ENCODE peak calls at places on chromosomes 11 and 22, in four cellular contexts. J is lower leg skin, R is spleen, H is tibial nerve. C is an unnamed sample.
A peak's percentile ranks its signal among the peaks of the same experiment; 100 is the strongest.

GRCh38 chr11:112780351-112781043 is 180.7 kb upstream of the NCAM1 start:
- DNase-seq in H (no peak), R (no peak), J (peak; percentile 66), C (no peak)

GRCh38 chr11:111541209-111542061 is 915 bp downstream of the LAYN start:
- DNase-seq in J (peak; percentile 87), R (peak; percentile 75), H (no peak), C (no peak)

GRCh38 chr11:13970986-13971385 is 8.5 kb downstream of the SPON1 start:
- DNase-seq in R (no peak), H (no peak), J (no peak), C (no peak)

GRCh38 chr22:40607506-40607905 is 29.0 kb downstream of the MRTFA start:
- DNase-seq in J (no peak), R (no peak), H (no peak), C (no peak)

GRCh38 chr11:72441647-72442267 is 7.4 kb upstream of the CLPB start:
- DNase-seq in R (no peak), J (no peak), H (no peak), C (peak; percentile 39)

GRCh38 chr11:70578831-70579230 is 180.5 kb downstream of the CTTN start:
- DNase-seq in J (no peak), R (no peak), H (no peak), C (no peak)

GRCh38 chr11:112886707-112887370 is 74.4 kb upstream of the NCAM1 start:
- DNase-seq in J (no peak), R (no peak), H (no peak), C (no peak)

GRCh38 chr11:65423516-65424199 is 1.1 kb downstream of the NEAT1 start:
- DNase-seq in R (peak; percentile 84), H (peak; percentile 13), J (peak; percentile 85), C (peak; percentile 88)

GRCh38 chr11:62791501-62792192 is at the start of gene TMEM223:
- DNase-seq in H (peak; percentile 79), R (peak; percentile 98), J (peak; percentile 97), C (peak; percentile 91)
- TF ChIP-seq POLR2A in H (peak; percentile 72), R (no peak), J (no peak), C (peak; percentile 87)

GRCh38 chr22:42288791-42289190 is 18.3 kb upstream of the TCF20 start:
- DNase-seq in J (no peak), H (no peak), R (no peak), C (no peak)

GRCh38 chr22:42289671-42290269 is 19.3 kb upstream of the TCF20 start:
- DNase-seq in H (no peak), J (no peak), R (peak; percentile 59), C (no peak)

GRCh38 chr22:42292726-42293520 is 22.5 kb upstream of the TCF20 start:
- DNase-seq in J (no peak), H (no peak), R (no peak), C (no peak)

GRCh38 chr22:42294034-42294985 is 23.9 kb upstream of the TCF20 start:
- DNase-seq in H (no peak), R (no peak), J (no peak), C (peak; percentile 24)

GRCh38 chr22:42291287-42291686 is 20.8 kb upstream of the TCF20 start:
- DNase-seq in R (no peak), J (no peak), H (no peak), C (no peak)
- TF ChIP-seq POLR2A in R (no peak), J (no peak), H (no peak), C (no peak)

DNA sequence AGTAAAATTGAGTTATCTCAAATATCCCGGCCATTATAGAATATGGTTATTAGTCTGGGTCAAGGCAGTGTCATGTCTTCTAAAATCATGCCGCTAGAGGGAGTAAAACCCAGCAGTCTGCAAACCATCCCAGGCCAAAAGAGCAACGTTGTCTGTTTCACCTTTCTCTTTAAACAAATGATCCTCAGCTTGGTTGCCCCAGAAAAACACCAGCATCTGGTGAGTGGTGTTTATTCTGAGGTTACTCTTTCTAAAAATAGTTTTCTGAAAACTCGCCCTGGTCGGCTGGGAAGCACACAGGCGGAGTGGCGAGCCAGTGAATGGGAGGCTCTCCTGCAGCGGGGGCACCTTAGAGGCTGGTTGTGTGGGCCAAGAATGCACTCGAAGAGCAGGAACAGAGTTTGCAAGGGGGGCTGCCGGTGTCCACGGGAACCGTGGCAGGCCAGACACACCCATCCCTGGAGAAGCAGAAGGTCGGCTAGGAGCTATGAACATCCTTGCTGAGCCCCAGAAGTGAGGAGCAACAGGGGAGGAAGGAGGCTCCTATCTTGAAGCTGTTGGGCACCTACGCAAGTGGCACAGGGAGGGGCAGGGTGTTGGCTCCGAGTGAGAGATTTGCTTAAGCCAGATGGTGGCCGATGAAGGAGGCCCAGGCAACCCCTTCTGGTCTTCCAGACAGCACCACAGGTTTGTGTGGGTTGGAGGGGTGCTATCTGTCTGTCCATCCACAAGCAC is 297.1 kb downstream of the ETS1 start:
- DNase-seq in H (peak; percentile 32), R (peak; percentile 87), J (peak; percentile 87), C (peak; percentile 66)
- TF ChIP-seq POLR2A in H (no peak), R (no peak), J (no peak), C (no peak)

GRCh38 chr11:3052567-3052966 is 4.7 kb downstream of the CARS1 start:
- DNase-seq in J (no peak), R (no peak), H (no peak), C (no peak)

GRCh38 chr11:3050386-3051325 is 6.6 kb downstream of the CARS1 start:
- DNase-seq in R (peak; percentile 72), H (no peak), J (no peak), C (no peak)

GRCh38 chr11:3052109-3052479 is 5.1 kb downstream of the CARS1 start:
- DNase-seq in R (no peak), H (no peak), J (no peak), C (no peak)

GRCh38 chr11:3049430-3050243 is 7.6 kb downstream of the CARS1 start:
- DNase-seq in H (peak; percentile 61), J (peak; percentile 96), R (peak; percentile 92), C (no peak)

DNA sequence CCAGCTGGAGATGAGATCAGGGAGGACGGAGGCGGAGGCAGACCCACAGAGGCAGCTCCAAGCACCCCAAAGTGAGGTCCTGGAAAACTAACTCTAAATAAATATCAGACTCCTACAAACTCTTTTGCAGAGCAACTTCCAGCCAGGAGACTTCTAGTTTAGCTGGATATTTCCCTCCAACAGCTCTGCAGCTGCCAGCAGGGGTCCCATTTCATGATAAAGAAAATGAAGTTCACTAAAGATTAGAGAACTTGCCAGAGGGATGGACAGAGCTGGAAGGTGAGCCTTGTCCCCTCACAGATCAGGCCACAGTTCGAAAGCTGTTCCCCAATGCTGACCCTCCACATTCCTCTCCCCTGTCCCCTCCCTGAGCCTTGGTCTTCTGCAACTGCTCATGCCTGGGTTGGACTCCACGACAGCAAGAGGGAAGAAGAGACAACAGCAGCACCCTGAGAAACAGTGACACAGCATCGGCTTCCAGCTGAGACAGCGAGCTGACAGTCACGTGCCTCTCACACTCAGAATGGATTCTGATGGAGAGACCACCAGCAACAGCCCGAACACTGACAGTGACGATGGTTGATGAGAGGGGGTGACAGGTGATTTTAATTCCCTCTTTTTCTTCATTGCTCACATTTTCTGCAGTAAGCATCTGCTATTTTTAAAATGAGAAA is 5.7 kb downstream of the CARS1 start:
- DNase-seq in H (no peak), J (no peak), R (peak; percentile 29), C (no peak)
- TF ChIP-seq POLR2A in H (no peak), J (no peak), R (no peak), C (no peak)

DNA sequence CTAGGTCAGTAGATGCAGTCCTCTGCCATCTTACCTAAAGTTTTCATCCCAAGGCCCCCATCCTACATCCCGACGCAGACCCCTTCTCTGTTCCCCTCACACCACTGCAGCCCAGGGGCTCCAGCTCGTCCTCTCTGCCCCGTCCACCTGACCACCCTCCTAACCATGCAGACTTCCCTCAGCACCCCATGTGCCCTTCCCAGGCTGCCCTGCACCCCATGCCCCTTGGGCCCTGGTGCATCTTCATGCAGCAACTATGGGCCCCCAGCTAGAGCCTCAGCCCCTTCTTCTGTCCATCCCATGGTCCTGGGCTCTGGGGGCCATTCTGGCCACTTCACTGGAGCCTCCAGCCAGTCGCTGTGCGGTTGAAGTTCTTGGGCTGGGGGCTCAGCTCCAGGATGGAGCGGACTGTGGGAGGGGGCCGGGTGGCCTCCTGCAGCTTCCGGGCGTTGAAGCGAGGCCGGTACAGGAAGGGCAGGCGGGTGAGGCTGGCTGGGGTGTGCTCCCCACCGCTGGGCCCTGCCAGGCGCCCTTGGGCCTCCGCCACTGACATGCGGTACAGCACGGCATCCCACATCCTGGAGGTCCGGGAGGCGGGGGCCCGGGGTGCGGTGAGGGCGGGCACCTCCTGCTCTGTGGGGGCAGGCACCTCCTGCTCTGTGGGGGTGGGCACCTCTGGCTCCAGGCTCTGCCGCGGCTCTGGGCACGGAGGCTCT is 2.7 kb downstream of the PRR33 start:
- DNase-seq in J (peak; percentile 88), H (peak; percentile 12), R (peak; percentile 93), C (no peak)
- TF ChIP-seq POLR2A in J (no peak), H (no peak), R (no peak), C (no peak)

GRCh38 chr11:46237248-46238077 is 40.0 kb upstream of the CREB3L1 start:
- DNase-seq in H (peak; percentile 19), R (peak; percentile 91), J (peak; percentile 94), C (peak; percentile 91)
- TF ChIP-seq POLR2A in H (no peak), R (no peak), J (no peak), C (peak; percentile 64)

GRCh38 chr11:94129505-94130335 is 1.1 kb downstream of the PANX1 start:
- DNase-seq in H (no peak), J (no peak), R (no peak), C (peak; percentile 44)

GRCh38 chr11:94132152-94132558 is 3.5 kb downstream of the PANX1 start:
- DNase-seq in H (no peak), J (no peak), R (no peak), C (peak; percentile 33)

GRCh38 chr11:94131363-94132115 is 2.9 kb downstream of the PANX1 start:
- DNase-seq in J (no peak), R (no peak), H (no peak), C (peak; percentile 73)

GRCh38 chr11:94128746-94129504 is at the start of gene PANX1:
- DNase-seq in R (peak; percentile 92), J (peak; percentile 95), H (peak; percentile 52), C (peak; percentile 82)

GRCh38 chr11:94130589-94131362 is 2.1 kb downstream of the PANX1 start:
- DNase-seq in J (peak; percentile 87), H (no peak), R (no peak), C (no peak)
- TF ChIP-seq POLR2A in J (no peak), H (no peak), R (no peak), C (no peak)